ENCODE peak calls at places on chromosomes 3 and 15, in nine cellular contexts. One of them, this sample, is unnamed.

GRCh38 chr3:180252683-180253082 is 215.9 kb upstream of the PEX5L start:
- DNase-seq in SK-N-SH: no peak
- DNase-seq in neural progenitor cell: no peak
- DNase-seq in MM.1S: no peak
- DNase-seq in OCI-LY7: no peak
- DNase-seq in HCT116: no peak
- DNase-seq in GM23338: no peak
- DNase-seq in PC-3: peak; percentile 96
- DNase-seq in GM23248: no peak
- DNase-seq in this sample: no peak

GRCh38 chr3:42340466-42340865 is 69.9 kb downstream of the LYZL4 start:
- DNase-seq in GM23248: no peak
- DNase-seq in GM23338: no peak
- DNase-seq in PC-3: peak; percentile 20
- DNase-seq in neural progenitor cell: no peak
- DNase-seq in HCT116: peak; percentile 2
- DNase-seq in OCI-LY7: no peak
- DNase-seq in SK-N-SH: no peak
- DNase-seq in MM.1S: no peak
- DNase-seq in this sample: no peak

GRCh38 chr15:36826948-36827347 is 247.5 kb downstream of the CDIN1 start:
- DNase-seq in GM23338: no peak
- DNase-seq in neural progenitor cell: peak; percentile 25
- DNase-seq in SK-N-SH: peak; percentile 8
- DNase-seq in GM23248: no peak
- DNase-seq in HCT116: no peak
- DNase-seq in MM.1S: no peak
- DNase-seq in OCI-LY7: no peak
- DNase-seq in PC-3: no peak
- DNase-seq in this sample: no peak

GRCh38 chr3:197926418-197926817 is 23.6 kb upstream of the RPL35A start:
- DNase-seq in OCI-LY7: peak; percentile 6
- DNase-seq in MM.1S: no peak
- DNase-seq in GM23338: peak; percentile 76
- DNase-seq in PC-3: no peak
- DNase-seq in neural progenitor cell: peak; percentile 24
- DNase-seq in SK-N-SH: no peak
- DNase-seq in GM23248: no peak
- DNase-seq in HCT116: no peak
- DNase-seq in this sample: no peak

GRCh38 chr15:98155356-98155755 is 194.9 kb downstream of the ARRDC4 start:
- DNase-seq in GM23248: peak; percentile 72
- DNase-seq in OCI-LY7: no peak
- DNase-seq in neural progenitor cell: no peak
- DNase-seq in MM.1S: no peak
- DNase-seq in SK-N-SH: no peak
- DNase-seq in GM23338: no peak
- DNase-seq in HCT116: no peak
- DNase-seq in PC-3: no peak
- DNase-seq in this sample: no peak

GRCh38 chr3:71784914-71785593 is at the start of gene PROK2:
- DNase-seq in MM.1S: no peak
- DNase-seq in SK-N-SH: peak; percentile 77
- DNase-seq in neural progenitor cell: peak; percentile 76
- DNase-seq in HCT116: no peak
- DNase-seq in GM23338: peak; percentile 77
- DNase-seq in GM23248: peak; percentile 49
- DNase-seq in OCI-LY7: no peak
- DNase-seq in PC-3: no peak
- DNase-seq in this sample: peak; percentile 33

GRCh38 chr3:66609660-66610547 is 109.1 kb upstream of the LRIG1 start:
- DNase-seq in OCI-LY7: no peak
- DNase-seq in SK-N-SH: peak; percentile 10
- DNase-seq in MM.1S: no peak
- DNase-seq in HCT116: no peak
- DNase-seq in GM23338: peak; percentile 83
- DNase-seq in PC-3: no peak
- DNase-seq in neural progenitor cell: peak; percentile 88
- DNase-seq in GM23248: no peak
- DNase-seq in this sample: peak; percentile 18

GRCh38 chr15:61527836-61528589 is 298.9 kb upstream of the RORA start:
- DNase-seq in SK-N-SH: peak; percentile 32
- DNase-seq in HCT116: no peak
- DNase-seq in neural progenitor cell: peak; percentile 36
- DNase-seq in GM23248: no peak
- DNase-seq in OCI-LY7: no peak
- DNase-seq in MM.1S: peak; percentile 38
- DNase-seq in GM23338: peak; percentile 41
- DNase-seq in PC-3: no peak
- DNase-seq in this sample: no peak

GRCh38 chr3:55485208-55485791 is 1.8 kb downstream of the WNT5A start:
- DNase-seq in HCT116: no peak
- DNase-seq in MM.1S: peak; percentile 87
- DNase-seq in PC-3: peak; percentile 82
- DNase-seq in SK-N-SH: peak; percentile 92
- DNase-seq in OCI-LY7: peak; percentile 90
- DNase-seq in neural progenitor cell: peak; percentile 94
- DNase-seq in GM23338: peak; percentile 95
- DNase-seq in GM23248: peak; percentile 82
- DNase-seq in this sample: peak; percentile 94

GRCh38 chr3:120244834-120245225 is 40.2 kb downstream of the GPR156 start:
- DNase-seq in MM.1S: no peak
- DNase-seq in neural progenitor cell: peak; percentile 48
- DNase-seq in GM23338: no peak
- DNase-seq in GM23248: no peak
- DNase-seq in SK-N-SH: no peak
- DNase-seq in HCT116: no peak
- DNase-seq in PC-3: no peak
- DNase-seq in OCI-LY7: no peak
- DNase-seq in this sample: peak; percentile 12

GRCh38 chr15:34855397-34855796 is 60.0 kb upstream of the ACTC1 start:
- DNase-seq in GM23248: peak; percentile 73
- DNase-seq in MM.1S: no peak
- DNase-seq in OCI-LY7: no peak
- DNase-seq in GM23338: no peak
- DNase-seq in PC-3: peak; percentile 83
- DNase-seq in HCT116: no peak
- DNase-seq in neural progenitor cell: no peak
- DNase-seq in SK-N-SH: peak; percentile 25
- DNase-seq in this sample: no peak

GRCh38 chr3:49900491-49901153 is 3.1 kb downstream of the MST1R start:
- DNase-seq in PC-3: peak; percentile 99
- DNase-seq in SK-N-SH: no peak
- DNase-seq in OCI-LY7: peak; percentile 65
- DNase-seq in HCT116: peak; percentile 92
- DNase-seq in neural progenitor cell: no peak
- DNase-seq in GM23338: peak; percentile 30
- DNase-seq in GM23248: peak; percentile 90
- DNase-seq in MM.1S: peak; percentile 39
- DNase-seq in this sample: peak; percentile 73

DNA sequence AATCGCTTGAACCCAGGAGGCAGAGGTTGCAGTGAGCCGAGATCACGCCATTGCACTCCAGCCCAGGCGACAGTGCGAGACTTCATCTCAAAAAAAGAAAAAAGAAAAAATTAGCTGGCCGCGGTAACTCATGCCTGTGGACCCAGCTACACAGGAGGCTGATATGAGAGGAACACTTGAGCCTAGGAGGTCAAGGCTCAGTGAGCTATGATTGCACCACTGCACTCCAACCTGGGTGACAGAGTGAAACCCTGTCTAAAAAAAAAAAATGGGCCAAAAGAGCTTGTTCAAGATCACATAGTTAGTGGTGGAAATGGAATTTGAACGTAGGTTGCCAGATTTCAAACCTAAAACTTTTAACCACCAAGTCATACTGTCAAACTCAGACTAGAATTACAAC is 46.2 kb upstream of the PPP4R2 start:
- DNase-seq in neural progenitor cell: no peak
- DNase-seq in GM23248: no peak
- DNase-seq in SK-N-SH: no peak
- DNase-seq in GM23338: no peak
- DNase-seq in OCI-LY7: peak; percentile 6
- DNase-seq in HCT116: no peak
- DNase-seq in PC-3: no peak
- DNase-seq in MM.1S: no peak
- DNase-seq in this sample: no peak
- H3K27ac ChIP-seq in neural progenitor cell: no peak overlapping the region
- H3K27ac ChIP-seq in GM23248: no peak overlapping the region
- H3K27ac ChIP-seq in SK-N-SH: no peak overlapping the region
- H3K27ac ChIP-seq in GM23338: no peak overlapping the region
- H3K27ac ChIP-seq in OCI-LY7: no peak overlapping the region
- H3K27ac ChIP-seq in HCT116: no peak overlapping the region
- H3K27ac ChIP-seq in PC-3: no peak overlapping the region
- H3K27ac ChIP-seq in MM.1S: no peak overlapping the region
- H3K27ac ChIP-seq in this sample: no peak overlapping the region

GRCh38 chr3:53132347-53132746 is 2.1 kb upstream of the RFT1 start:
- DNase-seq in neural progenitor cell: no peak
- DNase-seq in HCT116: no peak
- DNase-seq in PC-3: peak; percentile 79
- DNase-seq in SK-N-SH: no peak
- DNase-seq in MM.1S: no peak
- DNase-seq in GM23248: no peak
- DNase-seq in GM23338: no peak
- DNase-seq in OCI-LY7: no peak
- DNase-seq in this sample: peak; percentile 29

GRCh38 chr3:53130179-53131135 is at the start of gene RFT1:
- DNase-seq in MM.1S: peak; percentile 96
- DNase-seq in neural progenitor cell: peak; percentile 98
- DNase-seq in GM23338: peak; percentile 99
- DNase-seq in OCI-LY7: peak; percentile 97
- DNase-seq in GM23248: peak; percentile 98
- DNase-seq in PC-3: peak; percentile 96
- DNase-seq in SK-N-SH: peak; percentile 90
- DNase-seq in HCT116: peak; percentile 90
- DNase-seq in this sample: peak; percentile 99

GRCh38 chr3:53129344-53129743 is 891 bp downstream of the RFT1 start:
- DNase-seq in HCT116: no peak
- DNase-seq in GM23338: no peak
- DNase-seq in PC-3: no peak
- DNase-seq in OCI-LY7: no peak
- DNase-seq in GM23248: no peak
- DNase-seq in neural progenitor cell: no peak
- DNase-seq in SK-N-SH: no peak
- DNase-seq in MM.1S: no peak
- DNase-seq in this sample: no peak

GRCh38 chr3:53134631-53135232 is 4.5 kb upstream of the RFT1 start:
- DNase-seq in GM23248: peak; percentile 84
- DNase-seq in neural progenitor cell: peak; percentile 81
- DNase-seq in HCT116: peak; percentile 56
- DNase-seq in SK-N-SH: peak; percentile 84
- DNase-seq in OCI-LY7: peak; percentile 85
- DNase-seq in MM.1S: peak; percentile 73
- DNase-seq in PC-3: peak; percentile 89
- DNase-seq in GM23338: peak; percentile 85
- DNase-seq in this sample: peak; percentile 85

DNA sequence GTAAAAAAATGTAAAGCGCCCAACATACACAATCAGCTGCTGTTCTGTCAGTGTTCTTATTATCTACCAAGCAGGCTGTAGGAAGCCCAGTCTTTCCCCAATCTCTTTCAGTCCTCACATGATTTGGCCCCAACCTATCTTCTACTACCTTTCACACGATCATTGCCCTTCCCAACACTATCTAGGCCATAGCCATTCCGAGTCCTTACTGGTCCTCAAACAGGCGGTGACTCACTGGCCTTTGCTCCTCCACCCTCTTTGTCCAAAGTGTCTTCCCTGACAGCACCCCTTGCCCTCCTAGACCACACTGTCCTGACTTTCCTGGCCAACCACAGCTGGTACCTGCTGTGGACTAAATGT is 881 bp upstream of the RFT1 start:
- DNase-seq in SK-N-SH: no peak
- DNase-seq in neural progenitor cell: no peak
- DNase-seq in GM23338: no peak
- DNase-seq in PC-3: no peak
- DNase-seq in HCT116: no peak
- DNase-seq in MM.1S: no peak
- DNase-seq in GM23248: peak; percentile 41
- DNase-seq in OCI-LY7: no peak
- DNase-seq in this sample: no peak
- H3K4me3 ChIP-seq in SK-N-SH: peak overlapping the region; percentile 86
- H3K4me3 ChIP-seq in neural progenitor cell: peak overlapping the region; percentile 96
- H3K4me3 ChIP-seq in GM23338: peak overlapping the region; percentile 92
- H3K4me3 ChIP-seq in PC-3: peak overlapping the region; percentile 96
- H3K4me3 ChIP-seq in HCT116: peak overlapping the region; percentile 84
- H3K4me3 ChIP-seq in MM.1S: peak overlapping the region; percentile 96
- H3K4me3 ChIP-seq in GM23248: peak overlapping the region; percentile 99
- H3K4me3 ChIP-seq in OCI-LY7: peak overlapping the region; percentile 96
- H3K4me3 ChIP-seq in this sample: no peak overlapping the region

DNA sequence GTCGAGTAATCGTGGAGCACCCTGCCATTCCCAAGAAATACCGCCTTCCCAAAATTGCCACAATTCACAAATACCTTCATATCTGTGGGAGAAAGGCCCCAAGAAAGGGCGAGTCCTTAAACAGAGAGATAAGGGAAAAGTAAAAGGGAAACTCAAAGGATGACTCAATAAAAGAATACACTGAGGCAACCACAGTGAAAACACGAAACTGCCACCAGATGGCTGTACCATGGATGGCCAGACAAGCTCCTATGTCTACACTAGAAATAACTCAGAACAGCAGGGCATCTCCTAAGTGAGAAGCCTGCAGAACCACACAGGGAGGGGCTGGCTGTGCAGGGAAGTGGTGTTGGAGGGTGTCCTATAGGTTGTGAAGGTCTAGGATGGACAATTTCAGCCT is 25.0 kb downstream of the SRGAP3 start:
- DNase-seq in MM.1S: no peak
- DNase-seq in GM23338: no peak
- DNase-seq in OCI-LY7: no peak
- DNase-seq in PC-3: peak; percentile 52
- DNase-seq in SK-N-SH: no peak
- DNase-seq in neural progenitor cell: no peak
- DNase-seq in HCT116: no peak
- DNase-seq in GM23248: peak; percentile 36
- DNase-seq in this sample: no peak
- TF ChIP-seq EZH2phosphoT487 in MM.1S: no peak
- TF ChIP-seq EZH2phosphoT487 in GM23338: no peak
- TF ChIP-seq EZH2phosphoT487 in OCI-LY7: no peak
- TF ChIP-seq EZH2phosphoT487 in PC-3: no peak
- TF ChIP-seq EZH2phosphoT487 in SK-N-SH: no peak
- TF ChIP-seq EZH2phosphoT487 in neural progenitor cell: no peak
- TF ChIP-seq EZH2phosphoT487 in HCT116: no peak
- TF ChIP-seq EZH2phosphoT487 in GM23248: no peak
- TF ChIP-seq EZH2phosphoT487 in this sample: no peak

DNA sequence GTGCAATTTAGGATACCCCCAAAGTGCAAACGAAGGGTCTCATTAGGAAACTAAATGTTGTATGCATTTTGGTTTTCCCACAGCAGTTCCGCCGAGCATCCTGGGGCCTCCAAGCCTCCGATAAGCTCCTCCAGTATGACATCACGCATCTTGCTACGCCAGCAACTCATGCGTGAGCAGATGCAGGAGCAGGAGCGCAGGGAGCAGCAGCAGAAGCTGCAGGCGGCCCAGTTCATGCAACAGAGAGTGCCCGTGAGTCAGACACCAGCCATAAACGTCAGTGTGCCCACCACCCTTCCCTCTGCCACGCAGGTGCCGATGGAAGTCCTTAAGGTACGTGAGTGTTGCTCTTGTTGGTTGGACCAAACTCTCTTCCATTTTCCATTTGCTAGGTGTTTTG is 120.5 kb upstream of the SAMMSON start:
- DNase-seq in OCI-LY7: no peak
- DNase-seq in PC-3: no peak
- DNase-seq in HCT116: no peak
- DNase-seq in GM23338: no peak
- DNase-seq in MM.1S: no peak
- DNase-seq in GM23248: no peak
- DNase-seq in SK-N-SH: no peak
- DNase-seq in neural progenitor cell: peak; percentile 19
- DNase-seq in this sample: no peak
- H3K27ac ChIP-seq in OCI-LY7: no peak overlapping the region
- H3K27ac ChIP-seq in PC-3: no peak overlapping the region
- H3K27ac ChIP-seq in HCT116: no peak overlapping the region
- H3K27ac ChIP-seq in GM23338: no peak overlapping the region
- H3K27ac ChIP-seq in MM.1S: no peak overlapping the region
- H3K27ac ChIP-seq in GM23248: no peak overlapping the region
- H3K27ac ChIP-seq in SK-N-SH: no peak overlapping the region
- H3K27ac ChIP-seq in neural progenitor cell: no peak overlapping the region
- H3K27ac ChIP-seq in this sample: no peak overlapping the region

This sample was measured in hepatocyte.